ENCODE peak calls at places on chromosome 20, in ten cellular contexts. U, B, V, K, C, A, T, J, L and R are unnamed samples.

GRCh38 chr20:32674362-32674789 is 635 bp upstream of the C20orf203 start:
- DNase-seq in U (peak), B (peak), V (peak), K (peak), C (peak), A (peak), T (no peak), J (peak), L (peak), R (peak)

GRCh38 chr20:11112837-11113236 is 439.0 kb upstream of the JAG1 start:
- DNase-seq in U (peak), B (no peak), V (no peak), K (no peak), C (no peak), A (no peak), T (no peak), J (no peak), L (no peak), R (peak)

GRCh38 chr20:38927902-38928578 is 1.8 kb downstream of the FAM83D start:
- DNase-seq in U (peak), B (no peak), V (no peak), K (no peak), C (no peak), A (no peak), T (no peak), J (no peak), L (no peak), R (peak)

GRCh38 chr20:44092551-44093248 is 94.3 kb downstream of the JPH2 start:
- DNase-seq in U (peak), B (no peak), V (peak), K (no peak), C (peak), A (peak), T (no peak), J (peak), L (no peak), R (peak)

GRCh38 chr20:18018100-18018499 is 39.6 kb downstream of the OVOL2 start:
- DNase-seq in U (no peak), B (no peak), V (no peak), K (no peak), C (no peak), A (no peak), T (no peak), J (no peak), L (no peak), R (no peak)

GRCh38 chr20:44614525-44614924 is 32.1 kb downstream of the PKIG start:
- DNase-seq in U (no peak), B (no peak), V (no peak), K (no peak), C (no peak), A (no peak), T (peak), J (no peak), L (no peak), R (no peak)

GRCh38 chr20:56249244-56249955 is 868 bp downstream of the MC3R start:
- DNase-seq in U (peak), B (peak), V (no peak), K (no peak), C (no peak), A (no peak), T (no peak), J (no peak), L (peak), R (no peak)

GRCh38 chr20:2625062-2625461 is 27.4 kb upstream of the NOP56 start:
- DNase-seq in U (no peak), B (no peak), V (no peak), K (no peak), C (no peak), A (no peak), T (no peak), J (no peak), L (no peak), R (no peak)

GRCh38 chr20:52975024-52975732 is 3.0 kb downstream of the TSHZ2 start:
- DNase-seq in U (no peak), B (no peak), V (no peak), K (no peak), C (no peak), A (no peak), T (no peak), J (no peak), L (no peak), R (no peak)

GRCh38 chr20:62230696-62231095 is 7.6 kb upstream of the OSBPL2 start:
- DNase-seq in U (no peak), B (no peak), V (no peak), K (no peak), C (no peak), A (no peak), T (no peak), J (no peak), L (no peak), R (no peak)

GRCh38 chr20:63835031-63835858 is 4.2 kb upstream of the ZBTB46 start:
- DNase-seq in U (peak), B (peak), V (peak), K (no peak), C (peak), A (peak), T (peak), J (no peak), L (peak), R (peak)

GRCh38 chr20:50312002-50312681 is 121.5 kb downstream of the CEBPB start:
- DNase-seq in U (no peak), B (no peak), V (no peak), K (no peak), C (no peak), A (no peak), T (no peak), J (no peak), L (no peak), R (no peak)

GRCh38 chr20:59665656-59666555 is 61.6 kb downstream of the PHACTR3 start:
- DNase-seq in U (no peak), B (no peak), V (no peak), K (no peak), C (no peak), A (no peak), T (no peak), J (no peak), L (peak), R (no peak)

GRCh38 chr20:25205277-25206062 is 10.0 kb downstream of the ENTPD6 start:
- DNase-seq in U (no peak), B (no peak), V (no peak), K (no peak), C (no peak), A (no peak), T (no peak), J (no peak), L (no peak), R (no peak)

GRCh38 chr20:58229198-58229802 is 847 bp upstream of the ANKRD60 start:
- DNase-seq in U (no peak), B (no peak), V (no peak), K (no peak), C (no peak), A (no peak), T (no peak), J (no peak), L (no peak), R (no peak)

GRCh38 chr20:19251506-19251905 is 39.1 kb downstream of the SLC24A3 start:
- DNase-seq in U (no peak), B (no peak), V (no peak), K (no peak), C (no peak), A (no peak), T (no peak), J (no peak), L (no peak), R (no peak)

GRCh38 chr20:37919389-37920040 is 16.6 kb downstream of the VSTM2L start:
- DNase-seq in U (no peak), B (no peak), V (no peak), K (no peak), C (no peak), A (no peak), T (no peak), J (no peak), L (no peak), R (no peak)

GRCh38 chr20:15918631-15919030 is 654.6 kb downstream of the KIF16B start:
- DNase-seq in U (no peak), B (no peak), V (no peak), K (no peak), C (no peak), A (no peak), T (no peak), J (no peak), L (no peak), R (no peak)

GRCh38 chr20:54063998-54064676 is 6.3 kb downstream of the BCAS1 start:
- DNase-seq in U (no peak), B (no peak), V (no peak), K (peak), C (no peak), A (no peak), T (no peak), J (peak), L (no peak), R (no peak)

GRCh38 chr20:59564943-59565342 is 39.4 kb upstream of the PHACTR3 start:
- DNase-seq in U (no peak), B (no peak), V (no peak), K (no peak), C (no peak), A (no peak), T (no peak), J (no peak), L (no peak), R (no peak)

GRCh38 chr20:49880177-49880576 is 35.2 kb downstream of the SPATA2 start:
- DNase-seq in U (no peak), B (no peak), V (no peak), K (no peak), C (no peak), A (no peak), T (no peak), J (no peak), L (no peak), R (peak)

GRCh38 chr20:11453430-11453829 is 464.3 kb upstream of the BTBD3 start:
- DNase-seq in U (peak), B (no peak), V (peak), K (no peak), C (no peak), A (peak), T (no peak), J (no peak), L (no peak), R (no peak)

GRCh38 chr20:53321596-53321995 is 272.0 kb downstream of the ZNF217 start:
- DNase-seq in U (no peak), B (no peak), V (no peak), K (no peak), C (no peak), A (no peak), T (no peak), J (no peak), L (no peak), R (no peak)

GRCh38 chr20:64161595-64162238 is 2.5 kb upstream of the MYT1 start:
- DNase-seq in U (peak), B (peak), V (peak), K (peak), C (peak), A (peak), T (peak), J (peak), L (peak), R (peak)